ENCODE peak calls at places on chromosomes 12 and 14, in four cellular contexts. One of them, this sample, is unnamed.

GRCh38 chr14:20305265-20306078 is at the start of gene TTC5:
- DNase-seq in OCI-LY7: peak
- DNase-seq in IMR-90: peak
- DNase-seq in A549: peak
- DNase-seq in this sample: no peak

GRCh38 chr14:58899317-58899713 is 261.6 kb downstream of the DACT1 start:
- DNase-seq in OCI-LY7: no peak
- DNase-seq in IMR-90: peak
- DNase-seq in A549: no peak
- DNase-seq in this sample: peak

GRCh38 chr12:47900480-47901129 is 4.2 kb downstream of the VDR start:
- DNase-seq in OCI-LY7: peak
- DNase-seq in IMR-90: no peak
- DNase-seq in A549: no peak
- DNase-seq in this sample: no peak

GRCh38 chr12:43444940-43445564 is 107.0 kb downstream of the ADAMTS20 start:
- DNase-seq in OCI-LY7: peak
- DNase-seq in IMR-90: peak
- DNase-seq in A549: no peak
- DNase-seq in this sample: peak

GRCh38 chr14:64682173-64682710 is 22.0 kb upstream of the PLEKHG3 start:
- DNase-seq in OCI-LY7: no peak
- DNase-seq in IMR-90: peak
- DNase-seq in A549: no peak
- DNase-seq in this sample: no peak

GRCh38 chr14:39218171-39218769 is 15.4 kb upstream of the MIA2 start:
- DNase-seq in OCI-LY7: no peak
- DNase-seq in IMR-90: peak
- DNase-seq in A549: peak
- DNase-seq in this sample: peak

GRCh38 chr14:105536691-105537579 is 10.6 kb downstream of the TMEM121 start:
- DNase-seq in OCI-LY7: no peak
- DNase-seq in IMR-90: no peak
- DNase-seq in A549: no peak
- DNase-seq in this sample: no peak

GRCh38 chr14:33271891-33272290 is 333.2 kb downstream of the NPAS3 start:
- DNase-seq in OCI-LY7: no peak
- DNase-seq in IMR-90: no peak
- DNase-seq in A549: no peak
- DNase-seq in this sample: no peak

GRCh38 chr14:59028476-59029202 is 159.8 kb upstream of the DAAM1 start:
- DNase-seq in OCI-LY7: peak
- DNase-seq in IMR-90: peak
- DNase-seq in A549: peak
- DNase-seq in this sample: no peak

GRCh38 chr14:85856430-85856829 is 326.5 kb downstream of the FLRT2 start:
- DNase-seq in OCI-LY7: no peak
- DNase-seq in IMR-90: no peak
- DNase-seq in A549: no peak
- DNase-seq in this sample: no peak

GRCh38 chr12:49962861-49963765 is 1.4 kb downstream of the AQP5 start:
- DNase-seq in OCI-LY7: no peak
- DNase-seq in IMR-90: no peak
- DNase-seq in A549: peak
- DNase-seq in this sample: peak

GRCh38 chr12:25976289-25976688 is 17.8 kb downstream of the RASSF8 start:
- DNase-seq in OCI-LY7: no peak
- DNase-seq in IMR-90: no peak
- DNase-seq in A549: no peak
- DNase-seq in this sample: no peak

GRCh38 chr12:77742631-77743030 is 88.1 kb upstream of the NAV3 start:
- DNase-seq in OCI-LY7: no peak
- DNase-seq in IMR-90: no peak
- DNase-seq in A549: no peak
- DNase-seq in this sample: no peak

GRCh38 chr12:6158263-6158662 is 33.8 kb upstream of the VWF start:
- DNase-seq in OCI-LY7: no peak
- DNase-seq in IMR-90: no peak
- DNase-seq in A549: no peak
- DNase-seq in this sample: no peak

GRCh38 chr12:105910030-105910429 is 228.7 kb downstream of the NUAK1 start:
- DNase-seq in OCI-LY7: no peak
- DNase-seq in IMR-90: peak
- DNase-seq in A549: no peak
- DNase-seq in this sample: no peak

GRCh38 chr12:15688202-15688736 is 100.9 kb downstream of the EPS8 start:
- DNase-seq in OCI-LY7: no peak
- DNase-seq in IMR-90: no peak
- DNase-seq in A549: no peak
- DNase-seq in this sample: no peak

GRCh38 chr12:29288031-29288430 is 92.9 kb downstream of the ERGIC2 start:
- DNase-seq in OCI-LY7: no peak
- DNase-seq in IMR-90: no peak
- DNase-seq in A549: no peak
- DNase-seq in this sample: no peak

GRCh38 chr12:95265765-95266164 is 48.2 kb downstream of the VEZT start:
- DNase-seq in OCI-LY7: no peak
- DNase-seq in IMR-90: no peak
- DNase-seq in A549: no peak
- DNase-seq in this sample: no peak

GRCh38 chr14:60700598-60700997 is 23.6 kb downstream of the SIX4 start:
- DNase-seq in OCI-LY7: no peak
- DNase-seq in IMR-90: no peak
- DNase-seq in A549: no peak
- DNase-seq in this sample: no peak

GRCh38 chr12:51630256-51630880 is 39.3 kb downstream of the SCN8A start:
- DNase-seq in OCI-LY7: no peak
- DNase-seq in IMR-90: no peak
- DNase-seq in A549: no peak
- DNase-seq in this sample: no peak

GRCh38 chr12:124919646-124920352 is 5.3 kb upstream of the UBC start:
- DNase-seq in OCI-LY7: peak
- DNase-seq in IMR-90: peak
- DNase-seq in A549: no peak
- DNase-seq in this sample: no peak

GRCh38 chr12:88624911-88625310 is 44.6 kb upstream of the KITLG start:
- DNase-seq in OCI-LY7: no peak
- DNase-seq in IMR-90: peak
- DNase-seq in A549: no peak
- DNase-seq in this sample: no peak

GRCh38 chr12:47066278-47067048 is 13.0 kb upstream of the PCED1B start:
- DNase-seq in OCI-LY7: no peak
- DNase-seq in IMR-90: peak
- DNase-seq in A549: no peak
- DNase-seq in this sample: no peak

GRCh38 chr12:131368073-131369071 is 342.5 kb upstream of the SFSWAP start:
- DNase-seq in OCI-LY7: no peak
- DNase-seq in IMR-90: no peak
- DNase-seq in A549: no peak
- DNase-seq in this sample: no peak

GRCh38 chr12:69092137-69092536 is 147.2 kb upstream of the CPSF6 start:
- DNase-seq in OCI-LY7: no peak
- DNase-seq in IMR-90: no peak
- DNase-seq in A549: no peak
- DNase-seq in this sample: no peak

GRCh38 chr12:111401167-111401605 is 4.5 kb upstream of the SH2B3 start:
- DNase-seq in OCI-LY7: no peak
- DNase-seq in IMR-90: no peak
- DNase-seq in A549: no peak
- DNase-seq in this sample: no peak

GRCh38 chr14:81246561-81247270 is 26.0 kb upstream of the GTF2A1 start:
- DNase-seq in OCI-LY7: no peak
- DNase-seq in IMR-90: no peak
- DNase-seq in A549: no peak
- DNase-seq in this sample: no peak

GRCh38 chr14:96304956-96305355 is 48.9 kb downstream of the BDKRB1 start:
- DNase-seq in OCI-LY7: no peak
- DNase-seq in IMR-90: no peak
- DNase-seq in A549: no peak
- DNase-seq in this sample: no peak

GRCh38 chr12:95608252-95609033 is 57.2 kb upstream of the USP44 start:
- DNase-seq in OCI-LY7: no peak
- DNase-seq in IMR-90: peak
- DNase-seq in A549: peak
- DNase-seq in this sample: no peak

GRCh38 chr14:95370076-95370475 is 50.4 kb upstream of the CLMN start:
- DNase-seq in OCI-LY7: no peak
- DNase-seq in IMR-90: no peak
- DNase-seq in A549: no peak
- DNase-seq in this sample: no peak

GRCh38 chr14:61560323-61560722 is 135.0 kb upstream of the HIF1A start:
- DNase-seq in OCI-LY7: no peak
- DNase-seq in IMR-90: peak
- DNase-seq in A549: no peak
- DNase-seq in this sample: no peak

GRCh38 chr12:108772247-108772646 is 40.9 kb upstream of the CORO1C start:
- DNase-seq in OCI-LY7: peak
- DNase-seq in IMR-90: no peak
- DNase-seq in A549: no peak
- DNase-seq in this sample: no peak
- H3K4me2 ChIP-seq in OCI-LY7: peak
- H3K4me2 ChIP-seq in IMR-90: no peak
- H3K4me2 ChIP-seq in A549: no peak
- H3K4me2 ChIP-seq in this sample: no peak

GRCh38 chr12:84508325-84508861 is 404.2 kb downstream of the SLC6A15 start:
- DNase-seq in OCI-LY7: no peak
- DNase-seq in IMR-90: peak
- DNase-seq in A549: peak
- DNase-seq in this sample: no peak
- TF ChIP-seq CTCF in OCI-LY7: no peak
- TF ChIP-seq CTCF in IMR-90: peak
- TF ChIP-seq CTCF in A549: no peak
- TF ChIP-seq CTCF in this sample: peak

GRCh38 chr14:55914771-55915170 is 203.4 kb upstream of the PELI2 start:
- DNase-seq in OCI-LY7: no peak
- DNase-seq in IMR-90: peak
- DNase-seq in A549: no peak
- DNase-seq in this sample: no peak
- H3K4me2 ChIP-seq in OCI-LY7: no peak
- H3K4me2 ChIP-seq in IMR-90: no peak
- H3K4me2 ChIP-seq in A549: no peak
- H3K4me2 ChIP-seq in this sample: no peak

DNA sequence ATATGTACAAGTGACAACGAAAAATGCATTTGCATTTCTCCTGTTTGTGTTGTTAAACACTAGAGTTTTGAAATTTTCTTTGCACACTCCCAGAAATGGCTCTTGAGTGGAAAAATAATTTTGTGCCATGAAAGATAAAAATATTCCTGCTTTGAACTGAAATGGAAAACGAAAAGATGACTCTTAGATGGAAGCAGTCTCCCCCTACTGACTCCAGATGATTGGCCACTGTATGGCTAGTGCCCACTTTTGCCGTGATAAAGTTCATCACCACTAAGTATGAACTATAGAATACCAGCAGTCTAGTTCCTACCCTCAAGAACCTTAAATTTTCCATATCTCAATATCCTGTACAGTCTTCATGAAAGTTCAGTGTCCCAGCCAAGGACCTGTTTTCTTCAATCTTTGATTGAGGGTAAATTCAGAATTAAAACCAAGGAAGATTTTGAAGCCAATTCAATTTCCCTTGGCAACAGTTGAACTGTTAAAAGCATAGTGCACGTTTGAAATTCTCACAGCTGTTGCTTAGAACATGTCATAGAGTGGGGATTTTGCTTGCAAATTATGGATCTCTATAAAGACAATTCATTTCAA is 1.6 kb upstream of the PPP2R5E start:
- DNase-seq in OCI-LY7: peak
- DNase-seq in IMR-90: peak
- DNase-seq in A549: peak
- DNase-seq in this sample: no peak
- TF ChIP-seq CTCF in OCI-LY7: peak
- TF ChIP-seq CTCF in IMR-90: peak
- TF ChIP-seq CTCF in A549: peak
- TF ChIP-seq CTCF in this sample: peak

DNA sequence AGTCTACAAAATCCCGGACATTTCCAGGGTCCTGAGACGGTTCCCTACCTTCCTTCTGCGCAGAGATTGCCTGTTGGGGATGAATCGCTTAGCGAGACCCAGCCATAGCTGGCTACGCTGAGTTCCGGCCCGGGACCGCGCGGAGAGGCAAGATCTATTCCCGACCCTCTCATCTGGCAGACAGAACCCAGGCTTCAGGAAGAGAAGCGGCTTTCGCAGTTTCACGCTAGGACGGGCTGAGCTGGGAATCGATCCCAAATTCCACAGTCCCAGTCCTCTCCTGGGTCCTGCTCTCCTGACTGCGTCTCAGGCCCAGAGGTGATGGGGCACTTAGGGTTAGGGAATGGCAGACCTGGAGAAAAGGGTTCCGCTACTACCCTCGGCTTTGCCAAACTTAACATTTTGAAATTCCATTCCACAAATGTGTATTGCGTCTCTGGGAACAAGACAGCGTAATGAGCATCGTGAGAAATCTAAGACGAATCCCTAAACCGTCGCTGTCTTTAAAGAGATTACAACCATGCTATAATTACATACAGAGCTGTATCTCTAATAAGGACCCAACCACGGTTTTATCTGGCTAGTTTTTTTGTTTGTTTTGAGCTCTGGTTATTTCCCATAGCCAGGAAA is 2.8 kb downstream of the PTPN21 start:
- DNase-seq in OCI-LY7: no peak
- DNase-seq in IMR-90: peak
- DNase-seq in A549: no peak
- DNase-seq in this sample: no peak
- H3K4me2 ChIP-seq in OCI-LY7: no peak
- H3K4me2 ChIP-seq in IMR-90: peak
- H3K4me2 ChIP-seq in A549: peak
- H3K4me2 ChIP-seq in this sample: peak

GRCh38 chr12:19833775-19834501 is 394.6 kb downstream of the AEBP2 start:
- DNase-seq in OCI-LY7: no peak
- DNase-seq in IMR-90: peak
- DNase-seq in A549: no peak
- DNase-seq in this sample: no peak
- TF ChIP-seq CTCF in OCI-LY7: no peak
- TF ChIP-seq CTCF in IMR-90: no peak
- TF ChIP-seq CTCF in A549: no peak
- TF ChIP-seq CTCF in this sample: no peak

DNA sequence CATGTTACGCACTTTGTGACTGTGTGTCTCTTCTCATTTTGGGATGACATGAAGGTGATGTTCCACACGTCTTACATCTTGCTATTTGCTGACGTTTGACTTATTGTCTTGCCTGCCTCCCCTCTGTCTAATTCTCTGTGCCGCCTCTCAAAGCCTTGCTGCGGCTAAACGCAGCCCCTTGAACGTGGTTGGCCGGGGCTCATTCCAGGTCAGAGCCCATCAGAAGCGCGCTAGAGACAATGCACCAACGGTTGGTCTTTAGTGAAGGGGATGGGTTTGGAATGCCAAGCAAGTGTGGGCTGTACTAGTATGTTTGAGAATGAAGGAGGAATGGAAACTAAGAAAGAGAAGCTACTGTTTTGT is 45.0 kb downstream of the WDR20 start:
- DNase-seq in OCI-LY7: no peak
- DNase-seq in IMR-90: no peak
- DNase-seq in A549: no peak
- DNase-seq in this sample: no peak
- H3K4me2 ChIP-seq in OCI-LY7: no peak
- H3K4me2 ChIP-seq in IMR-90: no peak
- H3K4me2 ChIP-seq in A549: peak
- H3K4me2 ChIP-seq in this sample: no peak